ENCODE peak calls at places on chromosome 21, in nine cellular contexts. Z, I, M, N, T, B, Q, G and W are unnamed samples. For H3K27me3, the result is how much of the 10 kb centered on the place peaks cover.

GRCh38 chr21:37675202-37675801 is 241.0 kb downstream of the KCNJ6 start:
- DNase-seq in T (peak), G (peak), Q (peak), N (no peak), B (peak), I (peak), M (peak), Z (peak), W (no peak)

GRCh38 chr21:17733209-17733608 is 85.9 kb downstream of the C21orf91 start:
- DNase-seq in B (no peak), G (no peak), Z (no peak), T (no peak), N (no peak), M (no peak), I (no peak), Q (no peak), W (no peak)

GRCh38 chr21:15539376-15539775 is 190.4 kb upstream of the USP25 start:
- DNase-seq in G (no peak), M (no peak), Q (no peak), N (no peak), B (no peak), I (no peak), T (no peak), Z (no peak), W (no peak)

GRCh38 chr21:32140212-32141008 is 138.4 kb downstream of the MIS18A start:
- DNase-seq in I (no peak), M (peak), Z (no peak), N (no peak), Q (no peak), B (no peak), T (peak), G (no peak), W (no peak)

GRCh38 chr21:31218830-31219608 is 125.0 kb downstream of the TIAM1 start:
- DNase-seq in I (peak), T (no peak), Z (no peak), M (no peak), G (peak), N (peak), Q (peak), B (peak), W (no peak)

GRCh38 chr21:31945576-31945975 is 72.8 kb downstream of the HUNK start:
- DNase-seq in T (no peak), Z (no peak), I (peak), Q (no peak), N (no peak), B (no peak), M (no peak), G (peak), W (no peak)

GRCh38 chr21:31185663-31186062 is 147.4 kb upstream of the KRTAP19-8 start:
- DNase-seq in Q (no peak), T (no peak), G (no peak), M (no peak), N (no peak), Z (no peak), B (no peak), I (no peak), W (no peak)

GRCh38 chr21:17501107-17502006 is 11.5 kb upstream of the CXADR start:
- DNase-seq in T (no peak), N (no peak), B (no peak), I (no peak), Z (no peak), Q (no peak), G (no peak), M (no peak), W (no peak)

GRCh38 chr21:27807596-27807995 is 840.7 kb upstream of the ADAMTS5 start:
- DNase-seq in N (no peak), G (no peak), Z (no peak), M (no peak), Q (no peak), T (no peak), B (no peak), I (no peak), W (no peak)

GRCh38 chr21:43323244-43324005 is 103.5 kb downstream of the SIK1 start:
- DNase-seq in Z (no peak), B (peak), M (no peak), Q (no peak), N (peak), G (no peak), T (no peak), I (no peak), W (no peak)

GRCh38 chr21:41763996-41764395 is 2.9 kb downstream of the RIPK4 start:
- DNase-seq in M (no peak), B (no peak), N (no peak), Q (no peak), T (no peak), I (no peak), Z (no peak), G (no peak), W (no peak)
- H3K4me3 ChIP-seq in M (no peak), B (no peak), N (no peak), Q (no peak), T (no peak), I (no peak), Z (no peak), G (no peak), W (peak)

GRCh38 chr21:33821580-33822322 is 93.9 kb downstream of the ATP5PO start:
- DNase-seq in Q (no peak), M (no peak), G (no peak), N (no peak), I (no peak), T (no peak), B (no peak), Z (no peak), W (no peak)
- TF ChIP-seq CTCF in Q (no peak), M (no peak), G (peak), N (no peak), I (no peak), T (no peak), B (no peak), Z (no peak), W (no peak)

DNA sequence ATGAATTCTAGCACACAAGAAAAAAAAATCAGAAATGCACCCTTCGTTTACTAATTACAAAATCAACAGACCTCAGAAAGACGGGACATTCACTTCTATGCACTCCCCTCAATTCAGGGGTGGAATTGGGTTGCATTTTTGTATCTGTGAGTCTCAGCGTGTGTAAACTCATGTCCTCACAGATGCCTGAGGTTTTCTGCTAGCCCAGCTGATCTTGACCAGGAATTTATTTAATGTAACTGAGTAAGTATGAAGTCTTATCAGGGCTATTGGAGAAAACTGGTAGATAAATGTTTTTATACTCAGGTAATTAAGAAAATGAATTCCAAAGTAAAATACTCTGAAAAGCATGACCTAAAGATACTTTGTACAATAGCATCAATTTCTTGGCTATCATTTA is 167.7 kb downstream of the RUNX1 start:
- DNase-seq in Q (no peak), G (peak), T (no peak), Z (no peak), N (no peak), I (peak), B (no peak), M (no peak), W (no peak)
- H3K27me3 ChIP-seq in Q (half or more), G (under half), T (under half), Z (under half), N (under half), I (under half), B (half or more), M (under half), W (under half)

GRCh38 chr21:45110873-45111624 is 36.7 kb downstream of the ADARB1 start:
- DNase-seq in T (no peak), Z (no peak), B (no peak), Q (no peak), I (no peak), G (no peak), M (no peak), N (no peak), W (no peak)

GRCh38 chr21:45108808-45109800 is 34.7 kb downstream of the ADARB1 start:
- DNase-seq in T (no peak), I (no peak), Z (no peak), Q (no peak), M (no peak), N (no peak), G (no peak), B (no peak), W (no peak)

GRCh38 chr21:45111703-45112102 is 37.3 kb downstream of the ADARB1 start:
- DNase-seq in M (no peak), B (no peak), G (no peak), N (no peak), T (no peak), Q (no peak), Z (no peak), I (no peak), W (no peak)

GRCh38 chr21:45108034-45108790 is 33.8 kb downstream of the ADARB1 start:
- DNase-seq in M (no peak), G (no peak), N (no peak), I (no peak), Z (no peak), T (no peak), B (no peak), Q (no peak), W (no peak)

DNA sequence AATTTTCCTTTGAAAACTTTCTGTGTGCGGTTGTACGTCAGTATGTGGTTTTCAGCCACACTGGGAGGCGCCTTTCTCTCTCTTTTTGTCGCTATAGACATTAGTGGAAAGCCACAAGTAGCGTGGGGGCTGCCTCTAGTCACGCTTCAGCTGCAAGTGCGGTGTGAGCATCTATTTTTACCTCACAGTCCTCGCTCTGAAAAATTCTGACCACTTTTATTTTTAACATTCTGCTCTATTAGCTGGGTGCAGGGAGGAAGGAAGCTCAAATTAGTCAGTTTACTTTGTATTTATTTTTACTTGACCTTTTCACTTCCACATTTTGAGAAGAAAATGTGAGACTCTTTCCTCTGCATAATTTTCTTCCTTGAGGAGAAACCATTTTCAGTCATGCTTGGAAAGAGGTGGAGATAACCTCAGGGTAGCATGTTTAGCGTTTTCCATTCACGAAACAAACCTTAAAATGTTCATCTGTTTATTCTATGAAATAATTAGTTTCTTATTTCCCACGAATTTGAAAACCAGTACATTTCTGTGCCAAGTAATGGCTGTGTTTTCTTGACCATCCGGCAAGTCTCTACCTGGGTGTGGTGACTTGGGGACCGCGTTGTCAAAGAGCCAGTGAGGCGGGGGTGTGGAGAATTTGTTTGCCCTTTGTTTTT is 35.6 kb downstream of the ADARB1 start:
- DNase-seq in I (no peak), G (peak), Z (peak), Q (no peak), M (no peak), N (peak), T (no peak), B (no peak), W (peak)
- H3K4me3 ChIP-seq in I (no peak), G (no peak), Z (peak), Q (no peak), M (no peak), N (peak), T (no peak), B (peak), W (no peak)